ENCODE peak calls at places on chromosomes 3 and 15, in eight cellular contexts. V is heart right ventricle, G is GM12864, Z is fibroblast of mammary gland, X is coronary artery, E is GM13977, K is WTC11, R is foreskin keratinocyte. D is an unnamed sample.

GRCh38 chr15:78457101-78457500 is 19.1 kb downstream of the IREB2 start:
- DNase-seq in V (no peak), G (no peak), Z (peak; percentile 93), X (no peak), E (no peak), K (no peak), R (no peak), D (no peak)

GRCh38 chr15:74540135-74540760 is 772 bp upstream of the ARID3B start:
- DNase-seq in V (no peak), G (no peak), Z (peak; percentile 57), X (no peak), E (no peak), K (no peak), R (no peak), D (no peak)

GRCh38 chr3:119333773-119334492 is 39.8 kb downstream of the ARHGAP31 start:
- DNase-seq in V (peak; percentile 79), G (no peak), Z (no peak), X (no peak), E (no peak), K (no peak), R (no peak), D (no peak)

GRCh38 chr3:151264611-151265010 is 13.7 kb downstream of the P2RY14 start:
- DNase-seq in V (no peak), G (no peak), Z (no peak), X (no peak), E (no peak), K (no peak), R (no peak), D (no peak)

GRCh38 chr3:12663311-12663935 is 494 bp downstream of the RAF1 start:
- DNase-seq in V (no peak), G (no peak), Z (no peak), X (peak; percentile 79), E (no peak), K (no peak), R (no peak), D (no peak)

GRCh38 chr3:192897005-192897404 is 20.7 kb downstream of the MB21D2 start:
- DNase-seq in V (no peak), G (no peak), Z (no peak), X (no peak), E (no peak), K (no peak), R (no peak), D (no peak)

GRCh38 chr3:50150404-50150750 is 4.7 kb upstream of the SEMA3F start:
- DNase-seq in V (no peak), G (no peak), Z (no peak), X (no peak), E (no peak), K (no peak), R (no peak), D (no peak)

GRCh38 chr15:60682115-60682514 is 203.2 kb upstream of the ICE2 start:
- DNase-seq in V (no peak), G (no peak), Z (peak; percentile 83), X (no peak), E (no peak), K (no peak), R (no peak), D (no peak)

GRCh38 chr15:40493089-40493840 is 22.5 kb downstream of the CHST14 start:
- DNase-seq in V (no peak), G (no peak), Z (peak; percentile 34), X (no peak), E (no peak), K (no peak), R (no peak), D (no peak)

GRCh38 chr15:44087578-44088190 is 107.4 kb downstream of the FRMD5 start:
- DNase-seq in V (no peak), G (no peak), Z (peak; percentile 91), X (no peak), E (no peak), K (no peak), R (peak; percentile 68), D (no peak)

GRCh38 chr3:175121225-175121624 is 262.1 kb downstream of the NAALADL2 start:
- DNase-seq in V (no peak), G (no peak), Z (no peak), X (no peak), E (no peak), K (peak; percentile 54), R (no peak), D (no peak)

GRCh38 chr3:53114412-53115074 is 15.7 kb downstream of the RFT1 start:
- DNase-seq in V (no peak), G (no peak), Z (peak; percentile 65), X (no peak), E (no peak), K (no peak), R (peak; percentile 70), D (no peak)

GRCh38 chr3:124838963-124839362 is 48.2 kb downstream of the ITGB5 start:
- DNase-seq in V (no peak), G (no peak), Z (no peak), X (no peak), E (no peak), K (no peak), R (no peak), D (no peak)

GRCh38 chr3:150577854-150578253 is 25.3 kb upstream of the SELENOT start:
- DNase-seq in V (no peak), G (no peak), Z (peak; percentile 20), X (no peak), E (no peak), K (no peak), R (no peak), D (no peak)

GRCh38 chr15:83471307-83471866 is 24.2 kb downstream of the SH3GL3 start:
- DNase-seq in V (no peak), G (no peak), Z (no peak), X (no peak), E (no peak), K (no peak), R (no peak), D (no peak)

GRCh38 chr3:184229424-184230080 is at the start of gene VWA5B2:
- DNase-seq in V (peak; percentile 67), G (no peak), Z (no peak), X (no peak), E (peak; percentile 97), K (peak; percentile 78), R (no peak), D (peak; percentile 96)
- TF ChIP-seq CTCF in V (peak; percentile 29), G (peak; percentile 29), Z (no peak), X (no peak), E (no peak), K (no peak), R (no peak), D (no peak)

GRCh38 chr3:31692714-31693113 is 160.0 kb downstream of the STT3B start:
- DNase-seq in V (no peak), G (no peak), Z (no peak), X (no peak), E (no peak), K (peak; percentile 22), R (no peak), D (no peak)

GRCh38 chr3:31688847-31689246 is 156.1 kb downstream of the STT3B start:
- DNase-seq in V (no peak), G (no peak), Z (no peak), X (no peak), E (no peak), K (no peak), R (no peak), D (no peak)

DNA sequence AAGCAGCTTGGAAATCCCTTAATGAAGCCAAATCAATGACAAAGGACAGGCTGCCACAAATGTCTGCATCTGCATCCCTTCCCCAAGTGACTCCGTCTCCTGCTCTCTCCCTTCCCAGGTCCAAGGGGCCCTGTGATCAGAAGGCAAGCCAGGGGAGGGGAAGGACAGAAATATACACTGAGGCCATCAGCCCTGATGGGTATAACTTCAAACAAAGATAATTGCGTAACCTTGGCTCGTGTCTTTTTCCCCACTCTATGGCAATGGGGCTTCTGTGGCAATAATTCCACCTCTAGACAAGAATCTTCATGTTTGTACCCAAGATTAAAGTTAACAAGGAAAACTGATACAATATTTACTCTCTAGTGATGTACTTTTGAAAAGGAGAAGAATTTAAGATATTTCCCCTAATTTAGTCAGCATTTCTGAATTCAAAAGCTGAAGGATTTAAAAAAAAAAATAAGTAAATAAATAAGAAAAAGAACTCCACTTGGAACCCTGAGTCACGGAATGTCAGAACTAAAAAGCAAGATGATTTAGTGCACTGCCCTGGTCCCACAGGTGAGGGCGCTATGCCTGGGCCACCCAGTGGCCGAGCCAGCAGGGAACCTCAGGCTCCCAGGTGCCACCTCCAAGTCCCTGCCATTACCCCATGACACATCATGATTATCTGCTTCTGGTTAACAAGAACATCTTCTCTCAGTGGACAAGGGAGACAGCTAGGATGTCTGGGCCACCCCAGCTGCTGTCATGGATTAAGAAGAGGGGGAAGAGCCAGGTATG is 154.5 kb downstream of the STT3B start:
- DNase-seq in V (no peak), G (no peak), Z (no peak), X (no peak), E (no peak), K (no peak), R (no peak), D (no peak)
- TF ChIP-seq CTCF in V (no peak), G (no peak), Z (no peak), X (no peak), E (peak; percentile 15), K (peak; percentile 33), R (peak; percentile 35), D (no peak)

GRCh38 chr15:63296195-63296594 is 18.8 kb downstream of the APH1B start:
- DNase-seq in V (no peak), G (no peak), Z (no peak), X (no peak), E (no peak), K (no peak), R (no peak), D (no peak)

GRCh38 chr15:63292241-63292640 is 14.8 kb downstream of the APH1B start:
- DNase-seq in V (no peak), G (no peak), Z (no peak), X (no peak), E (no peak), K (no peak), R (no peak), D (no peak)

GRCh38 chr15:63291507-63291906 is 14.1 kb downstream of the APH1B start:
- DNase-seq in V (no peak), G (no peak), Z (peak; percentile 84), X (no peak), E (no peak), K (no peak), R (peak; percentile 18), D (no peak)

GRCh38 chr15:63292771-63293170 is 15.4 kb downstream of the APH1B start:
- DNase-seq in V (no peak), G (no peak), Z (peak; percentile 30), X (no peak), E (no peak), K (no peak), R (no peak), D (no peak)

DNA sequence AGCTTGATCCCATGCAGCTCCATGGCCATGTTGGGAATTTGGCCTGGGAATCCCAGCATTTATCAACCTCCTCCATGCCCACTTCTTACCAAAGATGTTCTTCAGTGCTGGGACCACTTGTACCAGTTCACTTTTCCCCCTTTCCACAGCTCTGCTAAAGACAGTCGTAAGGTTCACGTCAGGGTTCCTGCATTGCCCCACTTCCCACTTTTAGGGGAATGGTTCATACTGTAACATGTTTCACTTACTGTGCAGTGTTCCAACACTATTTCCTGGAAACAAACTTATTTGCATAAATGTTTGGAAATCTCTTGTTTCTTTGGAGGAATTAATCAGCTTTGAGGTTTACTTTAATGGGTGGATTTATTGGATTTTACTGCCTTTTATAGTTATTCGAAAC is 16.9 kb downstream of the APH1B start:
- DNase-seq in V (no peak), G (no peak), Z (no peak), X (no peak), E (no peak), K (no peak), R (no peak), D (no peak)
- TF ChIP-seq CTCF in V (no peak), G (no peak), Z (no peak), X (no peak), E (no peak), K (no peak), R (no peak), D (no peak)

GRCh38 chr3:3170998-3171397 is 8.5 kb downstream of the CRBN start:
- DNase-seq in V (no peak), G (no peak), Z (peak; percentile 49), X (no peak), E (no peak), K (no peak), R (no peak), D (no peak)
- TF ChIP-seq CTCF in V (peak; percentile 52), G (peak; percentile 31), Z (peak; percentile 34), X (no peak), E (peak; percentile 51), K (no peak), R (peak; percentile 57), D (peak; percentile 48)

D was measured in D721Med.